ENCODE peak calls at places on chromosomes 16 and 17, in ten cellular contexts. One of them, this sample, is unnamed. For H3K4me1, the result is how much of the 10 kb centered on the place peaks cover.

GRCh38 chr16:88835383-88835782 is 21.4 kb downstream of the GALNS start:
- DNase-seq in tibial artery: peak
- DNase-seq in ovary: no peak
- DNase-seq in SJCRH30: no peak
- DNase-seq in ascending aorta: no peak
- DNase-seq in small intestine: no peak
- DNase-seq in endothelial cell of umbilical vein: no peak
- DNase-seq in GM23338: no peak
- DNase-seq in fibroblast of lung: no peak
- DNase-seq in heart left ventricle: no peak
- DNase-seq in this sample: no peak

GRCh38 chr16:19179890-19180490 is 11.9 kb downstream of the SYT17 start:
- DNase-seq in tibial artery: peak
- DNase-seq in ovary: no peak
- DNase-seq in SJCRH30: peak
- DNase-seq in ascending aorta: no peak
- DNase-seq in small intestine: peak
- DNase-seq in endothelial cell of umbilical vein: peak
- DNase-seq in GM23338: peak
- DNase-seq in fibroblast of lung: peak
- DNase-seq in heart left ventricle: peak
- DNase-seq in this sample: no peak

GRCh38 chr17:57943140-57943539 is 12.1 kb downstream of the CUEDC1 start:
- DNase-seq in tibial artery: no peak
- DNase-seq in ovary: no peak
- DNase-seq in SJCRH30: no peak
- DNase-seq in ascending aorta: no peak
- DNase-seq in small intestine: no peak
- DNase-seq in endothelial cell of umbilical vein: no peak
- DNase-seq in GM23338: no peak
- DNase-seq in fibroblast of lung: no peak
- DNase-seq in heart left ventricle: no peak
- DNase-seq in this sample: no peak

GRCh38 chr17:38338053-38338452 is 5.7 kb downstream of the GPR179 start:
- DNase-seq in tibial artery: no peak
- DNase-seq in ovary: no peak
- DNase-seq in SJCRH30: no peak
- DNase-seq in ascending aorta: no peak
- DNase-seq in small intestine: no peak
- DNase-seq in endothelial cell of umbilical vein: no peak
- DNase-seq in GM23338: no peak
- DNase-seq in fibroblast of lung: no peak
- DNase-seq in heart left ventricle: no peak
- DNase-seq in this sample: no peak

GRCh38 chr17:4585203-4585939 is 1.0 kb downstream of the SMTNL2 start:
- DNase-seq in tibial artery: no peak
- DNase-seq in ovary: no peak
- DNase-seq in SJCRH30: no peak
- DNase-seq in ascending aorta: no peak
- DNase-seq in small intestine: no peak
- DNase-seq in endothelial cell of umbilical vein: no peak
- DNase-seq in GM23338: no peak
- DNase-seq in fibroblast of lung: no peak
- DNase-seq in heart left ventricle: no peak
- DNase-seq in this sample: no peak

GRCh38 chr17:13888043-13888442 is 181.3 kb upstream of the COX10 start:
- DNase-seq in tibial artery: peak
- DNase-seq in ovary: peak
- DNase-seq in SJCRH30: peak
- DNase-seq in ascending aorta: no peak
- DNase-seq in small intestine: peak
- DNase-seq in endothelial cell of umbilical vein: no peak
- DNase-seq in GM23338: no peak
- DNase-seq in fibroblast of lung: peak
- DNase-seq in heart left ventricle: peak
- DNase-seq in this sample: no peak

GRCh38 chr17:15782809-15783208 is 50.7 kb downstream of the TBC1D26 start:
- DNase-seq in tibial artery: peak
- DNase-seq in ovary: peak
- DNase-seq in SJCRH30: no peak
- DNase-seq in ascending aorta: no peak
- DNase-seq in small intestine: peak
- DNase-seq in endothelial cell of umbilical vein: peak
- DNase-seq in GM23338: peak
- DNase-seq in fibroblast of lung: peak
- DNase-seq in heart left ventricle: peak
- DNase-seq in this sample: no peak

GRCh38 chr16:28554634-28555423 is 1.1 kb downstream of the SGF29 start:
- DNase-seq in tibial artery: no peak
- DNase-seq in ovary: peak
- DNase-seq in SJCRH30: no peak
- DNase-seq in ascending aorta: no peak
- DNase-seq in small intestine: no peak
- DNase-seq in endothelial cell of umbilical vein: no peak
- DNase-seq in GM23338: no peak
- DNase-seq in fibroblast of lung: no peak
- DNase-seq in heart left ventricle: no peak
- DNase-seq in this sample: no peak

GRCh38 chr16:16041196-16041892 is 91.9 kb downstream of the ABCC1 start:
- DNase-seq in tibial artery: no peak
- DNase-seq in ovary: no peak
- DNase-seq in SJCRH30: no peak
- DNase-seq in ascending aorta: no peak
- DNase-seq in small intestine: peak
- DNase-seq in endothelial cell of umbilical vein: peak
- DNase-seq in GM23338: peak
- DNase-seq in fibroblast of lung: no peak
- DNase-seq in heart left ventricle: no peak
- DNase-seq in this sample: no peak

GRCh38 chr17:56710986-56711385 is 117.5 kb downstream of the NOG start:
- DNase-seq in tibial artery: no peak
- DNase-seq in ovary: no peak
- DNase-seq in SJCRH30: peak
- DNase-seq in ascending aorta: no peak
- DNase-seq in small intestine: no peak
- DNase-seq in endothelial cell of umbilical vein: no peak
- DNase-seq in GM23338: no peak
- DNase-seq in fibroblast of lung: no peak
- DNase-seq in heart left ventricle: no peak
- DNase-seq in this sample: no peak

DNA sequence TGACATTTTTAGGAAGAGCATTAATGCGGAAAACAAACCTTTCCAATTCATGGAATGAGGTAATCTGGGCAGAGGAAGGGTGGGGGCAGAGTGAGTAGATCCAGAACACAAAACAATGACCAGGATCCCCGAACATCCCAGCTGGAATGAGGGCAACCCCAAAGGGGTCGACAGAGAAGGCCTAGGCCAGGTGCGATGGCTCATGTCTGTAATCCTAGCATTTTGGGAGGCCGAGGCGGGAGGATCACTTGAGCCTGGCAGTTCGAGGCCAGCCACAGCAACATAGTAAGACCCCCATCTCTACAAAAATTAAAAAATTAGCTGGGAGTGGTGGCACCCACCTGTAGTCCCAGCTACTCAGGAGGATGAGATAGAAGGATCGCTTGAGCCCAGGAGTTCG is 64.7 kb downstream of the ZFHX3 start:
- DNase-seq in tibial artery: peak
- DNase-seq in ovary: no peak
- DNase-seq in SJCRH30: no peak
- DNase-seq in ascending aorta: no peak
- DNase-seq in small intestine: no peak
- DNase-seq in endothelial cell of umbilical vein: no peak
- DNase-seq in GM23338: no peak
- DNase-seq in fibroblast of lung: no peak
- DNase-seq in heart left ventricle: no peak
- DNase-seq in this sample: no peak
- H3K4me1 ChIP-seq in tibial artery: half or more
- H3K4me1 ChIP-seq in ovary: under half
- H3K4me1 ChIP-seq in SJCRH30: under half
- H3K4me1 ChIP-seq in ascending aorta: under half
- H3K4me1 ChIP-seq in small intestine: under half
- H3K4me1 ChIP-seq in endothelial cell of umbilical vein: under half
- H3K4me1 ChIP-seq in GM23338: under half
- H3K4me1 ChIP-seq in fibroblast of lung: under half
- H3K4me1 ChIP-seq in heart left ventricle: under half
- H3K4me1 ChIP-seq in this sample: under half

DNA sequence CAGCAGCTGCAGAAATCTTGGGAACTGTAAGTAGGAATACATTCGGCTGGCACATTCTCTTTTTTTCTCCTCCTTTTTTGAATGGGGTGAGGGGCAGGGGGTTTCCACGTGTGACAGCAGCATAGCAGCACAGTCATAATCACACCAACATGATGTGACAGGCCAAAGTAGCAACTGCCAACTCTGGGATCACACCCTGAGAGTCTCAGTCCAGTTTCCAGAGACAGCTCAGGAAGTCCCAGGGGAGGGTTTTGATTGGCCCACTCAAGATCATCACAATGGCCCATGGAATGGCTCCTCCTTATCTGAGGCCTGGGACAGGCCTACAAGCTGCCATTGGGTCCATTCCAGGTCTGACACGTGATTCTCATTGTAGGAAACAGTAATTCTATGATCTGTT is 207.0 kb upstream of the ASIC2 start:
- DNase-seq in tibial artery: no peak
- DNase-seq in ovary: no peak
- DNase-seq in SJCRH30: no peak
- DNase-seq in ascending aorta: no peak
- DNase-seq in small intestine: no peak
- DNase-seq in endothelial cell of umbilical vein: no peak
- DNase-seq in GM23338: no peak
- DNase-seq in fibroblast of lung: no peak
- DNase-seq in heart left ventricle: peak
- DNase-seq in this sample: no peak
- H3K27ac ChIP-seq in tibial artery: no peak
- H3K27ac ChIP-seq in ovary: no peak
- H3K27ac ChIP-seq in SJCRH30: no peak
- H3K27ac ChIP-seq in ascending aorta: no peak
- H3K27ac ChIP-seq in small intestine: no peak
- H3K27ac ChIP-seq in endothelial cell of umbilical vein: no peak
- H3K27ac ChIP-seq in GM23338: no peak
- H3K27ac ChIP-seq in fibroblast of lung: no peak
- H3K27ac ChIP-seq in heart left ventricle: no peak
- H3K27ac ChIP-seq in this sample: no peak

GRCh38 chr16:24523569-24523968 is 15.8 kb upstream of the RBBP6 start:
- DNase-seq in tibial artery: no peak
- DNase-seq in ovary: no peak
- DNase-seq in SJCRH30: no peak
- DNase-seq in ascending aorta: no peak
- DNase-seq in small intestine: no peak
- DNase-seq in endothelial cell of umbilical vein: no peak
- DNase-seq in GM23338: peak
- DNase-seq in fibroblast of lung: no peak
- DNase-seq in heart left ventricle: no peak
- DNase-seq in this sample: no peak

GRCh38 chr16:24524855-24525652 is 14.3 kb upstream of the RBBP6 start:
- DNase-seq in tibial artery: no peak
- DNase-seq in ovary: no peak
- DNase-seq in SJCRH30: no peak
- DNase-seq in ascending aorta: no peak
- DNase-seq in small intestine: no peak
- DNase-seq in endothelial cell of umbilical vein: no peak
- DNase-seq in GM23338: no peak
- DNase-seq in fibroblast of lung: peak
- DNase-seq in heart left ventricle: no peak
- DNase-seq in this sample: no peak

GRCh38 chr16:24522751-24523150 is 16.6 kb upstream of the RBBP6 start:
- DNase-seq in tibial artery: no peak
- DNase-seq in ovary: no peak
- DNase-seq in SJCRH30: no peak
- DNase-seq in ascending aorta: no peak
- DNase-seq in small intestine: no peak
- DNase-seq in endothelial cell of umbilical vein: no peak
- DNase-seq in GM23338: no peak
- DNase-seq in fibroblast of lung: no peak
- DNase-seq in heart left ventricle: no peak
- DNase-seq in this sample: no peak

GRCh38 chr16:24526701-24527470 is 12.5 kb upstream of the RBBP6 start:
- DNase-seq in tibial artery: no peak
- DNase-seq in ovary: no peak
- DNase-seq in SJCRH30: no peak
- DNase-seq in ascending aorta: no peak
- DNase-seq in small intestine: no peak
- DNase-seq in endothelial cell of umbilical vein: no peak
- DNase-seq in GM23338: no peak
- DNase-seq in fibroblast of lung: no peak
- DNase-seq in heart left ventricle: no peak
- DNase-seq in this sample: no peak

GRCh38 chr16:24525970-24526559 is 13.3 kb upstream of the RBBP6 start:
- DNase-seq in tibial artery: no peak
- DNase-seq in ovary: no peak
- DNase-seq in SJCRH30: no peak
- DNase-seq in ascending aorta: no peak
- DNase-seq in small intestine: no peak
- DNase-seq in endothelial cell of umbilical vein: no peak
- DNase-seq in GM23338: no peak
- DNase-seq in fibroblast of lung: peak
- DNase-seq in heart left ventricle: no peak
- DNase-seq in this sample: no peak
- H3K4me1 ChIP-seq in tibial artery: under half
- H3K4me1 ChIP-seq in ovary: under half
- H3K4me1 ChIP-seq in SJCRH30: under half
- H3K4me1 ChIP-seq in ascending aorta: under half
- H3K4me1 ChIP-seq in small intestine: under half
- H3K4me1 ChIP-seq in endothelial cell of umbilical vein: under half
- H3K4me1 ChIP-seq in GM23338: under half
- H3K4me1 ChIP-seq in fibroblast of lung: under half
- H3K4me1 ChIP-seq in heart left ventricle: under half
- H3K4me1 ChIP-seq in this sample: under half

GRCh38 chr16:11784048-11784780 is 12.8 kb downstream of the ZC3H7A start:
- DNase-seq in tibial artery: no peak
- DNase-seq in ovary: no peak
- DNase-seq in SJCRH30: no peak
- DNase-seq in ascending aorta: no peak
- DNase-seq in small intestine: no peak
- DNase-seq in endothelial cell of umbilical vein: no peak
- DNase-seq in GM23338: no peak
- DNase-seq in fibroblast of lung: no peak
- DNase-seq in heart left ventricle: no peak
- DNase-seq in this sample: no peak

GRCh38 chr16:11783319-11784047 is 13.6 kb downstream of the ZC3H7A start:
- DNase-seq in tibial artery: no peak
- DNase-seq in ovary: no peak
- DNase-seq in SJCRH30: no peak
- DNase-seq in ascending aorta: no peak
- DNase-seq in small intestine: no peak
- DNase-seq in endothelial cell of umbilical vein: peak
- DNase-seq in GM23338: no peak
- DNase-seq in fibroblast of lung: peak
- DNase-seq in heart left ventricle: no peak
- DNase-seq in this sample: peak

GRCh38 chr16:11780988-11781680 is 15.9 kb downstream of the ZC3H7A start:
- DNase-seq in tibial artery: no peak
- DNase-seq in ovary: no peak
- DNase-seq in SJCRH30: peak
- DNase-seq in ascending aorta: no peak
- DNase-seq in small intestine: no peak
- DNase-seq in endothelial cell of umbilical vein: no peak
- DNase-seq in GM23338: no peak
- DNase-seq in fibroblast of lung: peak
- DNase-seq in heart left ventricle: no peak
- DNase-seq in this sample: no peak

GRCh38 chr16:11779074-11779473 is 18.0 kb downstream of the ZC3H7A start:
- DNase-seq in tibial artery: no peak
- DNase-seq in ovary: no peak
- DNase-seq in SJCRH30: no peak
- DNase-seq in ascending aorta: no peak
- DNase-seq in small intestine: no peak
- DNase-seq in endothelial cell of umbilical vein: no peak
- DNase-seq in GM23338: no peak
- DNase-seq in fibroblast of lung: no peak
- DNase-seq in heart left ventricle: no peak
- DNase-seq in this sample: no peak

GRCh38 chr16:11781773-11782172 is 15.3 kb downstream of the ZC3H7A start:
- DNase-seq in tibial artery: no peak
- DNase-seq in ovary: no peak
- DNase-seq in SJCRH30: peak
- DNase-seq in ascending aorta: no peak
- DNase-seq in small intestine: no peak
- DNase-seq in endothelial cell of umbilical vein: peak
- DNase-seq in GM23338: no peak
- DNase-seq in fibroblast of lung: peak
- DNase-seq in heart left ventricle: no peak
- DNase-seq in this sample: no peak
- H3K27ac ChIP-seq in tibial artery: peak
- H3K27ac ChIP-seq in ovary: peak
- H3K27ac ChIP-seq in SJCRH30: peak
- H3K27ac ChIP-seq in ascending aorta: peak
- H3K27ac ChIP-seq in small intestine: peak
- H3K27ac ChIP-seq in endothelial cell of umbilical vein: peak
- H3K27ac ChIP-seq in GM23338: peak
- H3K27ac ChIP-seq in fibroblast of lung: peak
- H3K27ac ChIP-seq in heart left ventricle: peak
- H3K27ac ChIP-seq in this sample: peak

This sample was measured in naive thymus-derived CD4-positive, alpha-beta T cell.